ENCODE peak calls at places on chromosome 4, in six cellular contexts. Z, O, J, F, P and A are unnamed samples.
A peak's percentile ranks its signal among the peaks of the same experiment; 100 is the strongest.

GRCh38 chr4:84324850-84325249 is 174.2 kb downstream of the NKX6-1 start:
- DNase-seq in Z (no peak), O (no peak), J (peak; percentile 30), F (no peak), P (no peak), A (no peak)

GRCh38 chr4:166045457-166045856 is 172.4 kb downstream of the TLL1 start:
- DNase-seq in Z (no peak), O (no peak), J (no peak), F (no peak), P (no peak), A (no peak)

GRCh38 chr4:89598602-89599001 is 238.4 kb downstream of the SNCA start:
- DNase-seq in Z (no peak), O (no peak), J (peak; percentile 26), F (peak; percentile 5), P (peak; percentile 32), A (no peak)

GRCh38 chr4:183345261-183345660 is 23.0 kb upstream of the CLDN24 start:
- DNase-seq in Z (no peak), O (no peak), J (no peak), F (no peak), P (no peak), A (no peak)

GRCh38 chr4:71962622-71963264 is 69.1 kb upstream of the NPFFR2 start:
- DNase-seq in Z (no peak), O (no peak), J (no peak), F (no peak), P (no peak), A (no peak)

GRCh38 chr4:102449751-102450352 is 51.3 kb upstream of the NFKB1 start:
- DNase-seq in Z (peak; percentile 13), O (peak; percentile 24), J (peak; percentile 51), F (peak; percentile 48), P (peak; percentile 71), A (no peak)

GRCh38 chr4:74755486-74755885 is 38.8 kb downstream of the BTC start:
- DNase-seq in Z (no peak), O (no peak), J (no peak), F (no peak), P (no peak), A (no peak)

GRCh38 chr4:41550308-41550707 is 12.4 kb downstream of the LIMCH1 start:
- DNase-seq in Z (no peak), O (no peak), J (no peak), F (no peak), P (no peak), A (no peak)

GRCh38 chr4:14883166-14883565 is 119.1 kb upstream of the CPEB2 start:
- DNase-seq in Z (no peak), O (no peak), J (no peak), F (no peak), P (no peak), A (no peak)

GRCh38 chr4:173735055-173735454 is 205.0 kb upstream of the HAND2 start:
- DNase-seq in Z (no peak), O (no peak), J (no peak), F (no peak), P (no peak), A (peak; percentile 39)

GRCh38 chr4:174437756-174438155 is 84.5 kb downstream of the HPGD start:
- DNase-seq in Z (no peak), O (no peak), J (no peak), F (no peak), P (no peak), A (no peak)

GRCh38 chr4:8860096-8860891 is 11.3 kb downstream of the HMX1 start:
- DNase-seq in Z (no peak), O (no peak), J (no peak), F (no peak), P (no peak), A (no peak)

GRCh38 chr4:137881641-137882040 is 349.3 kb upstream of the PCDH18 start:
- DNase-seq in Z (no peak), O (no peak), J (no peak), F (no peak), P (no peak), A (no peak)

GRCh38 chr4:6820695-6821094 is 38.2 kb downstream of the KIAA0232 start:
- DNase-seq in Z (no peak), O (no peak), J (no peak), F (no peak), P (no peak), A (no peak)

GRCh38 chr4:2442175-2442993 is 23.6 kb downstream of the CFAP99 start:
- DNase-seq in Z (no peak), O (no peak), J (no peak), F (no peak), P (no peak), A (no peak)